ENCODE peak calls at places on chromosomes 2 and 18, in five cellular contexts. One of them, this sample, is unnamed.

GRCh38 chr2:17879137-17879912 is 858 bp downstream of the KCNS3 start:
- DNase-seq in astrocyte of the spinal cord: peak
- DNase-seq in osteocyte: no peak
- DNase-seq in K562: peak
- DNase-seq in COLO829: peak
- DNase-seq in this sample: peak

GRCh38 chr2:31347788-31348187 is 66.8 kb downstream of the XDH start:
- DNase-seq in COLO829: no peak
- DNase-seq in osteocyte: no peak
- DNase-seq in astrocyte of the spinal cord: peak
- DNase-seq in K562: no peak
- DNase-seq in this sample: no peak

GRCh38 chr18:71036783-71037182 is 747.9 kb downstream of the SOCS6 start:
- DNase-seq in COLO829: no peak
- DNase-seq in osteocyte: no peak
- DNase-seq in astrocyte of the spinal cord: peak
- DNase-seq in K562: no peak
- DNase-seq in this sample: no peak

GRCh38 chr2:206275274-206276160 is 1.1 kb downstream of the ZDBF2 start:
- DNase-seq in K562: no peak
- DNase-seq in COLO829: peak
- DNase-seq in astrocyte of the spinal cord: peak
- DNase-seq in osteocyte: no peak
- DNase-seq in this sample: no peak

GRCh38 chr2:129252781-129253460 is 726.5 kb upstream of the RAB6C start:
- DNase-seq in osteocyte: no peak
- DNase-seq in astrocyte of the spinal cord: no peak
- DNase-seq in COLO829: no peak
- DNase-seq in K562: no peak
- DNase-seq in this sample: peak

GRCh38 chr18:42931501-42931900 is 184.0 kb downstream of the RIT2 start:
- DNase-seq in K562: no peak
- DNase-seq in osteocyte: no peak
- DNase-seq in astrocyte of the spinal cord: peak
- DNase-seq in COLO829: no peak
- DNase-seq in this sample: no peak

GRCh38 chr2:24721470-24721869 is 71.7 kb downstream of the PTRHD1 start:
- DNase-seq in COLO829: no peak
- DNase-seq in osteocyte: no peak
- DNase-seq in astrocyte of the spinal cord: peak
- DNase-seq in K562: no peak
- DNase-seq in this sample: no peak

GRCh38 chr2:136381722-136382633 is 264.0 kb upstream of the CXCR4 start:
- DNase-seq in K562: no peak
- DNase-seq in astrocyte of the spinal cord: no peak
- DNase-seq in osteocyte: no peak
- DNase-seq in COLO829: no peak
- DNase-seq in this sample: no peak

GRCh38 chr2:42052702-42053481 is 5.1 kb downstream of the PKDCC start:
- DNase-seq in K562: peak
- DNase-seq in astrocyte of the spinal cord: peak
- DNase-seq in COLO829: no peak
- DNase-seq in osteocyte: no peak
- DNase-seq in this sample: no peak

GRCh38 chr18:47595816-47596501 is 334.5 kb downstream of the SMAD2 start:
- DNase-seq in astrocyte of the spinal cord: no peak
- DNase-seq in COLO829: no peak
- DNase-seq in K562: peak
- DNase-seq in osteocyte: no peak
- DNase-seq in this sample: no peak

GRCh38 chr2:235054919-235055318 is 103.1 kb downstream of the SH3BP4 start:
- DNase-seq in K562: no peak
- DNase-seq in astrocyte of the spinal cord: no peak
- DNase-seq in osteocyte: no peak
- DNase-seq in COLO829: no peak
- DNase-seq in this sample: no peak

GRCh38 chr2:132645943-132646804 is 23.8 kb downstream of the LYPD1 start:
- DNase-seq in K562: no peak
- DNase-seq in astrocyte of the spinal cord: no peak
- DNase-seq in osteocyte: no peak
- DNase-seq in COLO829: no peak
- DNase-seq in this sample: no peak

GRCh38 chr2:64228923-64229322 is 84.7 kb upstream of the PELI1 start:
- DNase-seq in osteocyte: no peak
- DNase-seq in COLO829: no peak
- DNase-seq in astrocyte of the spinal cord: no peak
- DNase-seq in K562: no peak
- DNase-seq in this sample: no peak

GRCh38 chr2:217945530-217945929 is 57.3 kb downstream of the TNS1 start:
- DNase-seq in K562: no peak
- DNase-seq in astrocyte of the spinal cord: no peak
- DNase-seq in osteocyte: no peak
- DNase-seq in COLO829: no peak
- DNase-seq in this sample: peak

GRCh38 chr2:9889812-9890261 is 46.6 kb downstream of the TAF1B start:
- DNase-seq in COLO829: no peak
- DNase-seq in K562: no peak
- DNase-seq in astrocyte of the spinal cord: no peak
- DNase-seq in osteocyte: no peak
- DNase-seq in this sample: no peak

GRCh38 chr2:239381709-239382134 is 19.1 kb downstream of the HDAC4 start:
- DNase-seq in osteocyte: no peak
- DNase-seq in COLO829: no peak
- DNase-seq in K562: no peak
- DNase-seq in astrocyte of the spinal cord: no peak
- DNase-seq in this sample: no peak

GRCh38 chr2:42762155-42762554 is 1.8 kb downstream of the OXER1 start:
- DNase-seq in K562: no peak
- DNase-seq in COLO829: no peak
- DNase-seq in astrocyte of the spinal cord: no peak
- DNase-seq in osteocyte: no peak
- DNase-seq in this sample: no peak

GRCh38 chr2:120716641-120717585 is 18.8 kb upstream of the GLI2 start:
- DNase-seq in astrocyte of the spinal cord: no peak
- DNase-seq in K562: no peak
- DNase-seq in COLO829: no peak
- DNase-seq in osteocyte: no peak
- DNase-seq in this sample: peak

GRCh38 chr2:171419333-171419732 is 14.5 kb downstream of the METTL8 start:
- DNase-seq in K562: no peak
- DNase-seq in osteocyte: no peak
- DNase-seq in COLO829: no peak
- DNase-seq in astrocyte of the spinal cord: no peak
- DNase-seq in this sample: no peak

GRCh38 chr2:18404708-18405107 is 155.7 kb downstream of the RDH14 start:
- DNase-seq in osteocyte: no peak
- DNase-seq in astrocyte of the spinal cord: no peak
- DNase-seq in COLO829: no peak
- DNase-seq in K562: peak
- DNase-seq in this sample: no peak

GRCh38 chr2:239818531-239819011 is 206.6 kb downstream of the NDUFA10 start:
- DNase-seq in astrocyte of the spinal cord: no peak
- DNase-seq in COLO829: no peak
- DNase-seq in K562: no peak
- DNase-seq in osteocyte: peak
- DNase-seq in this sample: peak

GRCh38 chr2:187266147-187266546 is 181.9 kb downstream of the CALCRL start:
- DNase-seq in COLO829: no peak
- DNase-seq in osteocyte: no peak
- DNase-seq in K562: no peak
- DNase-seq in astrocyte of the spinal cord: no peak
- DNase-seq in this sample: no peak

GRCh38 chr2:104866883-104867350 is 13.0 kb downstream of the POU3F3 start:
- DNase-seq in K562: no peak
- DNase-seq in osteocyte: no peak
- DNase-seq in astrocyte of the spinal cord: no peak
- DNase-seq in COLO829: no peak
- DNase-seq in this sample: no peak

GRCh38 chr2:6877402-6878305 is at the start of gene RSAD2:
- DNase-seq in COLO829: no peak
- DNase-seq in astrocyte of the spinal cord: peak
- DNase-seq in osteocyte: no peak
- DNase-seq in K562: no peak
- DNase-seq in this sample: no peak

GRCh38 chr2:48043746-48044145 is 137.4 kb upstream of the FBXO11 start:
- DNase-seq in astrocyte of the spinal cord: no peak
- DNase-seq in COLO829: no peak
- DNase-seq in osteocyte: no peak
- DNase-seq in K562: no peak
- DNase-seq in this sample: no peak

GRCh38 chr2:33482518-33482917 is 6.1 kb downstream of the RASGRP3 start:
- DNase-seq in astrocyte of the spinal cord: no peak
- DNase-seq in K562: no peak
- DNase-seq in osteocyte: no peak
- DNase-seq in COLO829: no peak
- DNase-seq in this sample: no peak

GRCh38 chr18:58515175-58515574 is 113.7 kb downstream of the ALPK2 start:
- DNase-seq in K562: no peak
- DNase-seq in COLO829: no peak
- DNase-seq in astrocyte of the spinal cord: no peak
- DNase-seq in osteocyte: peak
- DNase-seq in this sample: no peak

This sample was measured in upper lobe of right lung.